ENCODE peak calls at places on chromosomes 6 and 20, in ten cellular contexts. Q is GM23338, D is WERI-Rb-1, R is neural crest cell, S is HCT116, B is GM10248, U is upper lobe of right lung, W is left ventricle myocardium inferior, K is keratinocyte, J is lower lobe of right lung. V is an unnamed sample.

GRCh38 chr6:11367638-11368199 is 135.3 kb upstream of the NEDD9 start:
- DNase-seq in R (no peak), W (no peak), B (no peak), S (no peak), K (no peak), Q (no peak), U (no peak), J (no peak), D (no peak), V (no peak)

GRCh38 chr6:382883-383420 is 8.6 kb upstream of the IRF4 start:
- DNase-seq in U (no peak), R (no peak), J (no peak), S (no peak), W (no peak), D (no peak), Q (peak), B (no peak), K (no peak), V (no peak)

GRCh38 chr6:90445533-90446108 is 141.3 kb downstream of the MAP3K7 start:
- DNase-seq in S (no peak), K (no peak), U (no peak), D (no peak), J (no peak), Q (no peak), R (no peak), W (no peak), B (no peak), V (no peak)

GRCh38 chr20:137668-138131 is 4.7 kb upstream of the DEFB126 start:
- DNase-seq in D (peak), B (no peak), Q (peak), J (no peak), S (peak), U (no peak), R (no peak), W (no peak), K (no peak), V (no peak)

GRCh38 chr6:142304241-142304640 is 2.4 kb downstream of the ADGRG6 start:
- DNase-seq in Q (no peak), D (no peak), S (no peak), J (no peak), U (no peak), B (no peak), K (no peak), W (no peak), R (no peak), V (no peak)

GRCh38 chr20:49658508-49658907 is 55.2 kb downstream of the B4GALT5 start:
- DNase-seq in B (no peak), R (no peak), W (no peak), U (no peak), K (no peak), D (peak), S (no peak), J (no peak), Q (peak), V (no peak)

GRCh38 chr6:54335871-54336270 is 27.6 kb downstream of the TINAG start:
- DNase-seq in U (no peak), S (peak), W (no peak), R (no peak), D (no peak), Q (peak), K (peak), J (no peak), B (no peak), V (no peak)

GRCh38 chr6:170269151-170269872 is 21.6 kb downstream of the DLL1 start:
- DNase-seq in S (no peak), R (no peak), K (no peak), B (no peak), D (no peak), Q (no peak), J (peak), W (no peak), U (no peak), V (no peak)

DNA sequence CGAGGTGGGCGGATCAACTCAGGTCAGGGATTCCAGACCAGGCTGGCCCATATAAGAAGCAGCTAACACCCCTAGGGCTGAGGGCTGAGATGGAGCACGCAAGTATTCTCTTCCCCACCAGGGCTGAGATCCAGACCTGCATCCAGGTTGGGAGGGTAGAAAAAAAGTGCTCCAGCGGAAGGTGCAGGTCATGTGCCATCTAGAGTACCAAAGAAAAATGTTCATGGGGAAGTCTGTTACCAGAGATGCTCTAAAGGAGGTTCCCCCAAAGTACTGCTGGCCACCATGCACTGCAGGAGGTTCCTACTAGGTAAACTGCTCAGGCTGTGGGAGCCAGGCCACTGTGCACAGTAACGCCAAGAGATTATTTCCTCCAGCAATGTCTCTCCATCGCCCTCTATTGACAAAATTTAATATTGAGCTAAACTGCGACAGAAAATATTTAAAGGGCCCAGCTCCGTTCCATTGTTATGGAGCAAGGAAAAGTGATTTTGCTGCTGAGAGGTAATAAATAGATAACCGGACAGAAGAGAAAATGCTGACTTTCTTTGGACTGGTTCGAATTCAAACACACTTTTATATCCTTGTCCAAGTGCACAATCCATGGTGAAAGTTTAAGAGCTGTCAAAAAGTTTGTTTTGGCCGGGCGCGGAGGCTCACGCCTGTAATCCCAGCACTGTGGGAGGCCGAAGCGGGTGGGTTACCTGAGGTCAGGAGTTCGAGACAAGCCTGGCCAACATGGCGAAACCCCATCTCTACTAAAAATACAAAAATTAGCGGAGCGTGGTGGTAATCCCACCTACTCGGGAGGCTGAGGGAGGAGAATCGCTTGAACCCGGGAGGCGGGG is 159.9 kb downstream of the OR2B2 start:
- DNase-seq in Q (peak), W (no peak), J (peak), S (peak), D (peak), B (peak), K (no peak), U (peak), R (peak), V (peak)
- TF ChIP-seq CTCF in Q (peak), W (peak), J (peak), S (peak), D (peak), B (peak), K (peak), U (peak), R (peak), V (peak)

DNA sequence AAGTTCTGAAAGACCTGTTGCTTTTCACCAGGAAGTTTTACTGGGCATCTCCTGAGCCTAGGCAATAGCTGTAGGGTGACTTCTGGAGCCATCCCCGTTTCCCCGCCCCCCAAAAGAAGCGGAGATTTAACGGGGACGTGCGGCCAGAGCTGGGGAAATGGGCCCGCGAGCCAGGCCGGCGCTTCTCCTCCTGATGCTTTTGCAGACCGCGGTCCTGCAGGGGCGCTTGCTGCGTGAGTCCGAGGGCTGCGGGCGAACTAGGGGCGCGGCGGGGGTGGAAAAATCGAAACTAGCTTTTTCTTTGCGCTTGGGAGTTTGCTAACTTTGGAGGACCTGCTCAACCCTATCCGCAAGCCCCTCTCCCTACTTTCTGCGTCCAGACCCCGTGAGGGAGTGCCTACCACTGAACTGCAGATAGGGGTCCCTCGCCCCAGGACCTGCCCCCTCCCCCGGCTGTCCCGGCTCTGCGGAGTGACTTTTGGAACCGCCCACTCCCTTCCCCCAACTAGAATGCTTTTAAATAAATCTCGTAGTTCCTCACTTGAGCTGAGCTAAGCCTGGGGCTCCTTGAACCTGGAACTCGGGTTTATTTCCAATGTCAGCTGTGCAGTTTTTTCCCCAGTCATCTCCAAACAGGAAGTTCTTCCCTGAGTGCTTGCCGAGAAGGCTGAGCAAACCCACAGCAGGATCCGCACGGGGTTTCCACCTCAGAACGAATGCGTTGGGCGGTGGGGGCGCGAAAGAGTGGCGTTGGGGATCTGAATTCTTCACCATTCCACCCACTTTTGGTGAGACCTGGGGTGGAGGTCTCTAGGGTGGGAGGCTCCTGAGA is at the start of gene HFE:
- DNase-seq in W (peak), U (peak), B (peak), Q (peak), S (no peak), D (no peak), K (no peak), J (peak), R (peak), V (no peak)
- TF ChIP-seq CTCF in W (peak), U (no peak), B (no peak), Q (no peak), S (no peak), D (no peak), K (no peak), J (no peak), R (no peak), V (peak)

DNA sequence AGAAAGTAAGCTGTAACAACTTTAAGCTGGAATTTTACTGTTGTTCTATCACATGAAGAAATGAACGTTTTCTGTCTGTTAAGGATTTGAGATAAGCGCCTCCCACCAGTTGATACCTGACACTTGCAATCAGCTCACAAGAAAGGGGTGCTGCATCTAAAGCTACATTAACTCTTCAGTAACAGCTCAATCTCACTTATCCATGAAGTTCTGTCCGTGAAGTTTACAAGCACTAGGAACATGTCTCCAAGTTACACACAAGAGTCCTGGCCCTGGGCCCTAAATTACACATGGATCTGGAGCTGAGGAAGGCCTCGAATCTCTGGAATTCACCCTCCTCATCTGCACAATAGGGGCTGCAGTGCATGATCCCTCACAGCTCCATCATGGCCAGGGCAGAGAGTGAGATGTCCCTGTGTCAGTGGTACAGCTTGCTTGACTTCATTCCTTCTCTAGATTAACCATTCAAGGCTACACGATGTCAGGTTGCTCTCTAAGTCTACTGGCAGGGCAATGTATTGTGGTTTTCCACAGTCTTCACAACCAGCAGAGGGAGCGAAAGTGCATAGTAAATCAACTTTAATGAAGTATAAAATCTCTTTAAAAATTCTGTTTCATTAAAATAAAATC is 182.4 kb upstream of the MCHR2 start:
- DNase-seq in J (no peak), R (no peak), K (no peak), U (no peak), S (peak), D (no peak), Q (peak), W (no peak), B (no peak), V (no peak)
- TF ChIP-seq CTCF in J (peak), R (peak), K (peak), U (peak), S (peak), D (no peak), Q (peak), W (peak), B (peak), V (peak)

GRCh38 chr6:77740380-77740779 is 87.5 kb downstream of the MEI4 start:
- DNase-seq in S (peak), Q (peak), J (no peak), D (no peak), K (no peak), U (no peak), B (no peak), W (no peak), R (no peak), V (peak)
- TF ChIP-seq CTCF in S (peak), Q (peak), J (peak), D (no peak), K (peak), U (peak), B (peak), W (peak), R (peak), V (peak)

DNA sequence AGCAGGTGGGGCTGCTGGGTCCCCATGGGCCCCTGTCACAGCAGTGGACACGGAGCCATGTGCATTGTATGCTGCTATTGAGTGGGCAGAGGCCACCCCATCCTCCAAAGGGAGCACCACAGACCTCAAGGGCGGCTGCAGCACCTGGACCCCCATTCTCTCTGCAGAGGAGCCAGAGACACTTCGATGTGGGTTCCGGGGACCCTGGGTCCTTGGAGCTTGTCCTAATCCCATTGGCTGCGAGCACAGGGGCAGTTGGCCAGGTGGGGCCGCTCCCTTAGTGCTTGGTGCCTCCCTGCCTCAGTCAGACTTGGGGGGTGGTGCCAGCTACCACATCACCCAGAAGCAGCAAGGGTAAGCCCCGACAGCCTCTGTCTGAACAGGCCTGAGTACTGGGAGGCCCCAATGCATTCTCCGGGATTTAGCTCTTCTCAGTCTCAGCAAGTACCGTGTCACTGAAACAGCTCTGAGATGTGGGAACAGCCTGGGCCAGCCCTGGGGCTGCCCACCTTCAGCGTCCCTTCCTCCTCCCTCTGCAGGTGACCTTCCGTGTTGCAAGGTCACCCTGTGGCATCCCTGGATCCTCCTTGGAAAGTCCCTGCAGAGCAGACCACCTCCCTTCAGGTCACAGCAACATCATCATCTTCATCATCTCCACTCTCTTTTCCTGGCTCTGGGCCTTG is 73.9 kb downstream of the GINS1 start:
- DNase-seq in W (no peak), D (no peak), S (no peak), J (no peak), R (no peak), K (no peak), B (no peak), U (no peak), Q (no peak), V (no peak)
- TF ChIP-seq CTCF in W (no peak), D (no peak), S (peak), J (no peak), R (no peak), K (no peak), B (no peak), U (no peak), Q (no peak), V (no peak)